ENCODE peak calls at places on chromosomes 7 and 10, in six cellular contexts. One of them, this sample, is unnamed.

GRCh38 chr7:155645652-155646051 is 1.2 kb downstream of the RBM33 start:
- DNase-seq in K562: no peak
- DNase-seq in sigmoid colon: no peak
- DNase-seq in IMR-90: no peak
- DNase-seq in body of pancreas: no peak
- DNase-seq in tibial nerve: no peak
- DNase-seq in this sample: no peak

GRCh38 chr7:20144801-20145200 is 72.4 kb downstream of the MACC1 start:
- DNase-seq in K562: no peak
- DNase-seq in sigmoid colon: no peak
- DNase-seq in IMR-90: no peak
- DNase-seq in body of pancreas: no peak
- DNase-seq in tibial nerve: no peak
- DNase-seq in this sample: no peak

GRCh38 chr10:47397256-47397655 is 13.2 kb upstream of the ZNF488 start:
- DNase-seq in K562: no peak
- DNase-seq in sigmoid colon: no peak
- DNase-seq in IMR-90: no peak
- DNase-seq in body of pancreas: no peak
- DNase-seq in tibial nerve: no peak
- DNase-seq in this sample: no peak

GRCh38 chr7:28957822-28958234 is 302 bp downstream of the TRIL start:
- DNase-seq in K562: no peak
- DNase-seq in sigmoid colon: no peak
- DNase-seq in IMR-90: no peak
- DNase-seq in body of pancreas: peak; percentile 21
- DNase-seq in tibial nerve: no peak
- DNase-seq in this sample: peak; percentile 76

GRCh38 chr7:27163776-27164380 is 1.5 kb downstream of the HOXA9 start:
- DNase-seq in K562: no peak
- DNase-seq in sigmoid colon: peak; percentile 67
- DNase-seq in IMR-90: no peak
- DNase-seq in body of pancreas: no peak
- DNase-seq in tibial nerve: no peak
- DNase-seq in this sample: peak; percentile 52

GRCh38 chr7:44461387-44461786 is 29.1 kb downstream of the NUDCD3 start:
- DNase-seq in K562: no peak
- DNase-seq in sigmoid colon: no peak
- DNase-seq in IMR-90: peak; percentile 79
- DNase-seq in body of pancreas: no peak
- DNase-seq in tibial nerve: no peak
- DNase-seq in this sample: no peak

GRCh38 chr7:44236333-44236728 is 35.6 kb downstream of the YKT6 start:
- DNase-seq in K562: no peak
- DNase-seq in sigmoid colon: no peak
- DNase-seq in IMR-90: no peak
- DNase-seq in body of pancreas: no peak
- DNase-seq in tibial nerve: no peak
- DNase-seq in this sample: no peak

GRCh38 chr7:128740996-128741395 is 1.8 kb downstream of the CALU start:
- DNase-seq in K562: peak; percentile 44
- DNase-seq in sigmoid colon: no peak
- DNase-seq in IMR-90: no peak
- DNase-seq in body of pancreas: peak; percentile 25
- DNase-seq in tibial nerve: no peak
- DNase-seq in this sample: no peak

GRCh38 chr7:138208010-138208634 is 131.9 kb downstream of the AKR1D1 start:
- DNase-seq in K562: no peak
- DNase-seq in sigmoid colon: no peak
- DNase-seq in IMR-90: no peak
- DNase-seq in body of pancreas: no peak
- DNase-seq in tibial nerve: no peak
- DNase-seq in this sample: no peak

GRCh38 chr10:100743626-100744135 is 1.7 kb upstream of the PAX2 start:
- DNase-seq in K562: peak; percentile 70
- DNase-seq in sigmoid colon: peak; percentile 68
- DNase-seq in IMR-90: peak; percentile 55
- DNase-seq in body of pancreas: peak; percentile 67
- DNase-seq in tibial nerve: no peak
- DNase-seq in this sample: no peak

GRCh38 chr10:124392651-124393342 is 25.9 kb downstream of the OAT start:
- DNase-seq in K562: no peak
- DNase-seq in sigmoid colon: peak; percentile 46
- DNase-seq in IMR-90: no peak
- DNase-seq in body of pancreas: no peak
- DNase-seq in tibial nerve: no peak
- DNase-seq in this sample: no peak

GRCh38 chr10:94225589-94225988 is 137.2 kb downstream of the NOC3L start:
- DNase-seq in K562: no peak
- DNase-seq in sigmoid colon: no peak
- DNase-seq in IMR-90: no peak
- DNase-seq in body of pancreas: no peak
- DNase-seq in tibial nerve: no peak
- DNase-seq in this sample: no peak

GRCh38 chr7:104133238-104133637 is 74.6 kb downstream of the ORC5 start:
- DNase-seq in K562: no peak
- DNase-seq in sigmoid colon: no peak
- DNase-seq in IMR-90: no peak
- DNase-seq in body of pancreas: no peak
- DNase-seq in tibial nerve: no peak
- DNase-seq in this sample: no peak

GRCh38 chr10:86970152-86970886 is 2.0 kb downstream of the ADIRF start:
- DNase-seq in K562: no peak
- DNase-seq in sigmoid colon: peak; percentile 95
- DNase-seq in IMR-90: peak; percentile 51
- DNase-seq in body of pancreas: peak; percentile 74
- DNase-seq in tibial nerve: peak; percentile 89
- DNase-seq in this sample: peak; percentile 88

GRCh38 chr10:90847436-90847835 is 10.4 kb downstream of the HTR7 start:
- DNase-seq in K562: no peak
- DNase-seq in sigmoid colon: no peak
- DNase-seq in IMR-90: peak; percentile 37
- DNase-seq in body of pancreas: no peak
- DNase-seq in tibial nerve: no peak
- DNase-seq in this sample: no peak

GRCh38 chr10:79905322-79906314 is 43.3 kb downstream of the SFTPD start:
- DNase-seq in K562: no peak
- DNase-seq in sigmoid colon: no peak
- DNase-seq in IMR-90: peak; percentile 12
- DNase-seq in body of pancreas: peak; percentile 43
- DNase-seq in tibial nerve: no peak
- DNase-seq in this sample: no peak

GRCh38 chr10:3755440-3756359 is 29.3 kb downstream of the KLF6 start:
- DNase-seq in K562: peak; percentile 42
- DNase-seq in sigmoid colon: no peak
- DNase-seq in IMR-90: peak; percentile 64
- DNase-seq in body of pancreas: no peak
- DNase-seq in tibial nerve: peak; percentile 55
- DNase-seq in this sample: no peak

GRCh38 chr10:35217458-35217857 is 90.8 kb downstream of the CREM start:
- DNase-seq in K562: no peak
- DNase-seq in sigmoid colon: peak; percentile 71
- DNase-seq in IMR-90: no peak
- DNase-seq in body of pancreas: no peak
- DNase-seq in tibial nerve: no peak
- DNase-seq in this sample: no peak

GRCh38 chr7:155145477-155146255 is 75.5 kb downstream of the HTR5A start:
- DNase-seq in K562: no peak
- DNase-seq in sigmoid colon: no peak
- DNase-seq in IMR-90: no peak
- DNase-seq in body of pancreas: no peak
- DNase-seq in tibial nerve: no peak
- DNase-seq in this sample: no peak

GRCh38 chr10:103090911-103091310 is 102.2 kb downstream of the NT5C2 start:
- DNase-seq in K562: no peak
- DNase-seq in sigmoid colon: no peak
- DNase-seq in IMR-90: no peak
- DNase-seq in body of pancreas: no peak
- DNase-seq in tibial nerve: no peak
- DNase-seq in this sample: no peak

GRCh38 chr7:2452074-2452507 is 24.1 kb downstream of the GRIFIN start:
- DNase-seq in K562: no peak
- DNase-seq in sigmoid colon: no peak
- DNase-seq in IMR-90: no peak
- DNase-seq in body of pancreas: no peak
- DNase-seq in tibial nerve: no peak
- DNase-seq in this sample: peak; percentile 78

GRCh38 chr10:94500063-94500462 is 45.5 kb upstream of the HELLS start:
- DNase-seq in K562: peak; percentile 22
- DNase-seq in sigmoid colon: no peak
- DNase-seq in IMR-90: no peak
- DNase-seq in body of pancreas: no peak
- DNase-seq in tibial nerve: no peak
- DNase-seq in this sample: no peak

GRCh38 chr7:142807855-142808460 is 37.2 kb downstream of the PRSS2 start:
- DNase-seq in K562: peak; percentile 45
- DNase-seq in sigmoid colon: no peak
- DNase-seq in IMR-90: peak; percentile 15
- DNase-seq in body of pancreas: no peak
- DNase-seq in tibial nerve: no peak
- DNase-seq in this sample: no peak

GRCh38 chr10:88693392-88694020 is 12.5 kb upstream of the LIPK start:
- DNase-seq in K562: no peak
- DNase-seq in sigmoid colon: no peak
- DNase-seq in IMR-90: no peak
- DNase-seq in body of pancreas: no peak
- DNase-seq in tibial nerve: no peak
- DNase-seq in this sample: no peak

GRCh38 chr10:119191881-119192280 is 13.3 kb upstream of the PRDX3 start:
- DNase-seq in K562: no peak
- DNase-seq in sigmoid colon: peak; percentile 22
- DNase-seq in IMR-90: no peak
- DNase-seq in body of pancreas: no peak
- DNase-seq in tibial nerve: no peak
- DNase-seq in this sample: no peak

GRCh38 chr10:22655312-22655973 is 58.9 kb downstream of the PIP4K2A start:
- DNase-seq in K562: no peak
- DNase-seq in sigmoid colon: no peak
- DNase-seq in IMR-90: peak; percentile 92
- DNase-seq in body of pancreas: no peak
- DNase-seq in tibial nerve: no peak
- DNase-seq in this sample: no peak

GRCh38 chr10:86595496-86595895 is 58.9 kb upstream of the OPN4 start:
- DNase-seq in K562: no peak
- DNase-seq in sigmoid colon: no peak
- DNase-seq in IMR-90: no peak
- DNase-seq in body of pancreas: no peak
- DNase-seq in tibial nerve: no peak
- DNase-seq in this sample: no peak

GRCh38 chr7:13032524-13032923 is 345.1 kb downstream of the ARL4A start:
- DNase-seq in K562: peak; percentile 31
- DNase-seq in sigmoid colon: no peak
- DNase-seq in IMR-90: no peak
- DNase-seq in body of pancreas: peak; percentile 5
- DNase-seq in tibial nerve: no peak
- DNase-seq in this sample: no peak

GRCh38 chr7:135775230-135775629 is 26.6 kb upstream of the FAM180A start:
- DNase-seq in K562: no peak
- DNase-seq in sigmoid colon: no peak
- DNase-seq in IMR-90: no peak
- DNase-seq in body of pancreas: no peak
- DNase-seq in tibial nerve: no peak
- DNase-seq in this sample: no peak

GRCh38 chr7:149023662-149024061 is 4.6 kb downstream of the PDIA4 start:
- DNase-seq in K562: no peak
- DNase-seq in sigmoid colon: no peak
- DNase-seq in IMR-90: no peak
- DNase-seq in body of pancreas: no peak
- DNase-seq in tibial nerve: no peak
- DNase-seq in this sample: no peak

GRCh38 chr7:149031353-149031910 is 3.1 kb upstream of the PDIA4 start:
- DNase-seq in K562: no peak
- DNase-seq in sigmoid colon: no peak
- DNase-seq in IMR-90: no peak
- DNase-seq in body of pancreas: no peak
- DNase-seq in tibial nerve: no peak
- DNase-seq in this sample: no peak

GRCh38 chr7:149027560-149028345 is 552 bp downstream of the PDIA4 start:
- DNase-seq in K562: peak; percentile 32
- DNase-seq in sigmoid colon: no peak
- DNase-seq in IMR-90: peak; percentile 41
- DNase-seq in body of pancreas: no peak
- DNase-seq in tibial nerve: peak; percentile 9
- DNase-seq in this sample: no peak

GRCh38 chr7:149027055-149027454 is 1.2 kb downstream of the PDIA4 start:
- DNase-seq in K562: no peak
- DNase-seq in sigmoid colon: no peak
- DNase-seq in IMR-90: no peak
- DNase-seq in body of pancreas: peak; percentile 22
- DNase-seq in tibial nerve: no peak
- DNase-seq in this sample: no peak

GRCh38 chr7:149028346-149029109 is at the start of gene PDIA4:
- DNase-seq in K562: peak; percentile 100
- DNase-seq in sigmoid colon: peak; percentile 100
- DNase-seq in IMR-90: peak; percentile 99
- DNase-seq in body of pancreas: peak; percentile 99
- DNase-seq in tibial nerve: peak; percentile 96
- DNase-seq in this sample: peak; percentile 100
- H3K27ac ChIP-seq in K562: peak within 1 kb of the TSS; percentile 92
- H3K27ac ChIP-seq in sigmoid colon: peak within 1 kb of the TSS; percentile 95
- H3K27ac ChIP-seq in IMR-90: peak within 1 kb of the TSS; percentile 63
- H3K27ac ChIP-seq in body of pancreas: peak within 1 kb of the TSS; percentile 99
- H3K27ac ChIP-seq in tibial nerve: peak within 1 kb of the TSS; percentile 74
- H3K27ac ChIP-seq in this sample: peak within 1 kb of the TSS; percentile 92

GRCh38 chr10:24952701-24953349 is 419 bp upstream of the PRTFDC1 start:
- DNase-seq in K562: peak; percentile 64
- DNase-seq in sigmoid colon: peak; percentile 78
- DNase-seq in IMR-90: peak; percentile 56
- DNase-seq in body of pancreas: peak; percentile 55
- DNase-seq in tibial nerve: peak; percentile 35
- DNase-seq in this sample: peak; percentile 89
- TF ChIP-seq POLR2A in K562: no peak
- TF ChIP-seq POLR2A in sigmoid colon: no peak
- TF ChIP-seq POLR2A in IMR-90: no peak
- TF ChIP-seq POLR2A in body of pancreas: peak; percentile 7
- TF ChIP-seq POLR2A in tibial nerve: no peak
- TF ChIP-seq POLR2A in this sample: no peak

GRCh38 chr10:81073155-81073554 is 535.5 kb downstream of the SH2D4B start:
- DNase-seq in K562: no peak
- DNase-seq in sigmoid colon: no peak
- DNase-seq in IMR-90: no peak
- DNase-seq in body of pancreas: no peak
- DNase-seq in tibial nerve: no peak
- DNase-seq in this sample: no peak
- H3K27ac ChIP-seq in K562: no peak overlapping the region
- H3K27ac ChIP-seq in sigmoid colon: no peak overlapping the region
- H3K27ac ChIP-seq in IMR-90: no peak overlapping the region
- H3K27ac ChIP-seq in body of pancreas: no peak overlapping the region
- H3K27ac ChIP-seq in tibial nerve: no peak overlapping the region
- H3K27ac ChIP-seq in this sample: no peak overlapping the region

DNA sequence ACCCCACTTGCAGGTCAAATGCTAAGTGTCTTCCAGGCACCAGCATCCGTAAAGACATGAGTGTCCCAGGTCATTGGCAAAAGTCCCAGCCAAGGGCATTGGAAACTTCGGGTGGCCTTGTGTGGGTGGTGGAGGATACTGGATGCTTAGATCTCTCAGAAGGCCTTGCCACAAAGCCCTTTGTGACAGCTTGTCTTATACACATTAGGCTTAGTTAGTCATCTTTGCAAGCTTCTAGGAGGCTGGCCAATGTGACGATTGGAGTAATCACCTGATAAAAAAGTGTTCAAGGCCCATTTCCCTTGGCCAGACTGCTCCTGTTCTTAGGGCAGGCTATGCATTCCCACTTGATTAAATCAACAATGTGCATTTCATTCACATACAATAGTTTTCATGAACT is 26.9 kb downstream of the NPS start:
- DNase-seq in K562: no peak
- DNase-seq in sigmoid colon: no peak
- DNase-seq in IMR-90: no peak
- DNase-seq in body of pancreas: no peak
- DNase-seq in tibial nerve: no peak
- DNase-seq in this sample: no peak
- TF ChIP-seq POLR2A in K562: no peak
- TF ChIP-seq POLR2A in sigmoid colon: no peak
- TF ChIP-seq POLR2A in IMR-90: no peak
- TF ChIP-seq POLR2A in body of pancreas: no peak
- TF ChIP-seq POLR2A in tibial nerve: no peak
- TF ChIP-seq POLR2A in this sample: no peak